ENCODE peak calls at places on chromosomes 13 and 19, in four cellular contexts. N, P, Y and K are unnamed samples. For H3K4me1, the result is how much of the 10 kb centered on the place peaks cover.

GRCh38 chr19:41353466-41354342 is at the start of gene TGFB1:
- DNase-seq in P (peak), Y (peak), N (peak), K (peak)

GRCh38 chr13:74015137-74015536 is 119.1 kb downstream of the KLF12 start:
- DNase-seq in N (peak), P (no peak), Y (no peak), K (peak)

GRCh38 chr13:48590141-48590863 is 57.4 kb upstream of the RCBTB2 start:
- DNase-seq in P (no peak), N (no peak), Y (no peak), K (no peak)

GRCh38 chr19:31500540-31500830 is 151.2 kb upstream of the TSHZ3 start:
- DNase-seq in P (no peak), Y (no peak), N (no peak), K (no peak)

GRCh38 chr13:31409678-31410356 is 210.0 kb downstream of the B3GLCT start:
- DNase-seq in P (no peak), Y (no peak), N (no peak), K (no peak)

GRCh38 chr13:50152224-50152623 is 137.0 kb downstream of the KCNRG start:
- DNase-seq in N (peak), Y (no peak), P (no peak), K (no peak)

GRCh38 chr19:30217461-30217860 is 154.7 kb upstream of the ZNF536 start:
- DNase-seq in Y (no peak), P (no peak), N (no peak), K (no peak)

GRCh38 chr19:43784981-43785808 is 4.4 kb upstream of the KCNN4 start:
- DNase-seq in P (no peak), Y (peak), N (peak), K (peak)

GRCh38 chr13:80376554-80376953 is 35.6 kb upstream of the SPRY2 start:
- DNase-seq in P (no peak), N (no peak), Y (no peak), K (no peak)

GRCh38 chr19:2014081-2014693 is 1.3 kb downstream of the BTBD2 start:
- DNase-seq in P (no peak), N (no peak), Y (peak), K (no peak)

GRCh38 chr13:33575378-33575777 is 242.6 kb upstream of the RFC3 start:
- DNase-seq in Y (no peak), N (no peak), P (no peak), K (no peak)

GRCh38 chr13:97849305-97849704 is 104.2 kb upstream of the IPO5 start:
- DNase-seq in P (no peak), Y (no peak), N (peak), K (no peak)

GRCh38 chr13:49517461-49517860 is 21.7 kb downstream of the PHF11 start:
- DNase-seq in N (peak), Y (no peak), P (no peak), K (no peak)

DNA sequence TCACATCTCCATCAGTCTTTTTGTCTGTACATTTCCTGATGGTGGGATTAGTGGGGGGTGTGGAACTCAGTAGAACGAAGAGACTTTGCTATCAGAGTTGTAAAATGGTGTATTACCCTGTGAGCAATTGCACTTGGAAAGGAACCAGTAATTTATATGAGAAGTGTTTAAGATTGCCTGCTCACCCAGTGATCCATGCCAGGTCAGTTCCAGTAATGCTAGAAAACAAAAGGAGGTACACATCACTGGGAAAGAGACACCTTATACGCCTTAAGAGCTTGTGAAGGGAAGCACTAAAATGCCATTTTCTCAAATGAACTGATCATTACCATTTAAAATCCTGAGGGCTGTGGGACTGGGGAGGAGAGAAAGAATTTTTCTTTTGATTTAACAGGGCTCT is 7.5 kb upstream of the DACH1 start:
- DNase-seq in Y (no peak), P (no peak), N (no peak), K (no peak)
- H3K4me1 ChIP-seq in Y (under half), P (under half), N (under half), K (under half)

GRCh38 chr19:8145969-8146368 is 3.4 kb downstream of the FBN3 start:
- DNase-seq in Y (no peak), P (no peak), N (no peak), K (no peak)
- TF ChIP-seq CTCF in Y (no peak), P (no peak), N (no peak), K (peak)

DNA sequence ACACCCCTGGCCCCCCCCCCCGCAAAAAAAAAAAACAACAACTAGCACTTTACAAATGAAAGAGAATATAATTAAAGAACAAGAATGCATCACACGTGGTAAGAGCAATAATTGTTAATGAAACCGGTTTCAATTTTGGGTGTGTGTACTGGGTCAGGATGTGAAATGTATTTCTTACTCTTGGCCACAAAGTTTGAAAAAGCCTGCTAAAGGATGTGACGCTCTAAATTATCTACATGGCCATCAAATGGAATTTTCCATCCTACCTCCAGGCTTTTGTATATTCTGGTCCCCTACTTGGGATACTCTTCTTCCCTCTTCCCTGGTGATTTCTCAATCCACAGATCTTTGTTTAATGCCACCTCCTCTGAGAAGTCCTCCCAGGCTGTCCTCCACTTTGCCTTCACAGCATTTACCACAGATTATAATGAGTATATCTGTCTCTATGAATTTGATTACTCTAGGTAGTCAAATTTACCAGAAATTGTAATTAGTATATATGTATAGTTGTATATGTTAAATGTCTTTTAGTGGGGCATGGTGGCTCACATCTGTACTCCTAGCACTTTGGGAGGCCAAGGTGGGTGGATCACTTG is 2.1 kb downstream of the SARS2 start:
- DNase-seq in N (no peak), P (no peak), Y (no peak), K (no peak)
- H3K4me1 ChIP-seq in N (under half), P (under half), Y (under half), K (under half)

GRCh38 chr19:12350185-12350889 is 15.1 kb downstream of the ZNF442 start:
- DNase-seq in Y (no peak), N (no peak), P (no peak), K (peak)

GRCh38 chr19:12345197-12345596 is 11.8 kb upstream of the ZNF563 start:
- DNase-seq in N (no peak), Y (no peak), P (no peak), K (no peak)

GRCh38 chr19:12350890-12351197 is 14.6 kb downstream of the ZNF442 start:
- DNase-seq in N (no peak), Y (no peak), P (no peak), K (no peak)

DNA sequence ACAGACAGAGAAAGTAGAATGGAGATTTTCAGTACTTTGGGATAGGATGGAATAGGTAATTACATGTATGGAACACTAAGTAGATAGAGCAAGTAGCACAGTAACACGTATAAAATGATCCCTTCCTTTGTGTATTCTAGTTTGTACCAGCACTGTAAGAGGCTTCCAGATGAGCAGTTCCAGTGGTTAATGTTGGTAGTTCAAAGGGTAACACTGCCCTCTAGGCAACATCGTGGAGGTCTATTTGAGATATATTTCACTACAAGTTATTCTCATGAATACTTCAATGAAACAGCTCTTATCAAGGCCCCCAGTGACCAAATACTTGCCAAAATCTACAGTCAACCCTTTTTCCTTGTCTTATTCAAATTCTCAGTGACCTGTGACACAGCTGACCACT is 13.5 kb upstream of the ZNF563 start:
- DNase-seq in Y (no peak), P (no peak), N (no peak), K (no peak)
- TF ChIP-seq CTCF in Y (no peak), P (no peak), N (no peak), K (no peak)

DNA sequence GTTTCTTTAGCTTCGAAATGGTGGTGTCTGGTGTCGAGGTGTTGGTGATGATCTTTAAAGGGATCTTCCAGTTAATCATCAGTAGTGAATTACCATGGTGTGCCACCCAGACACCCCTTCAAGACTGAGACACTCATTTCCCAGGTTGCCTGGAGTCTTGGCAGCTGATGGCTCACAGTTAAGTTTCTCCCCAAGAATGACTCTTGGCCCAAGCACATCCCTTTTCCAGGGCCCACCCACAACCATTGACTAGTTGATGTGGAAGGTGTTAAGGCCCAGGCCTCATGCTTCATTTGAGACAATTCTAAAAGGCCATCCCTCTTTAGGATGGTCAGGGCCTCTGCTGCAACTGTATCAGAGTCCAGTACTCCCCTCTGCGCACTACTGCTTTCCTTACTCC is 145.5 kb downstream of the FOXO1 start:
- DNase-seq in Y (no peak), P (no peak), N (no peak), K (no peak)
- H3K4me1 ChIP-seq in Y (under half), P (under half), N (under half), K (under half)